ENCODE peak calls at places on chromosomes 12 and 14, in five cellular contexts. One of them, this sample, is unnamed.
A peak's percentile ranks its signal among the peaks of the same experiment; 100 is the strongest.

GRCh38 chr14:105492966-105493871 is 2.2 kb downstream of the TEDC1 start:
- DNase-seq in OCI-LY7: no peak
- DNase-seq in brain microvascular endothelial cell: no peak
- DNase-seq in IMR-90: no peak
- DNase-seq in epithelial cell of esophagus: no peak
- DNase-seq in this sample: no peak

GRCh38 chr14:24605435-24606190 is 3.9 kb downstream of the GZMH start:
- DNase-seq in epithelial cell of esophagus: peak; percentile 46
- DNase-seq in IMR-90: no peak
- DNase-seq in OCI-LY7: peak; percentile 54
- DNase-seq in brain microvascular endothelial cell: no peak
- DNase-seq in this sample: no peak

GRCh38 chr12:133083345-133083744 is 2.6 kb downstream of the ZNF140 start:
- DNase-seq in IMR-90: no peak
- DNase-seq in OCI-LY7: no peak
- DNase-seq in brain microvascular endothelial cell: no peak
- DNase-seq in epithelial cell of esophagus: no peak
- DNase-seq in this sample: no peak

GRCh38 chr12:94872671-94873367 is 130.7 kb downstream of the NDUFA12 start:
- DNase-seq in OCI-LY7: peak; percentile 34
- DNase-seq in brain microvascular endothelial cell: no peak
- DNase-seq in epithelial cell of esophagus: no peak
- DNase-seq in IMR-90: no peak
- DNase-seq in this sample: no peak

GRCh38 chr14:30332374-30332773 is 226.6 kb upstream of the G2E3 start:
- DNase-seq in brain microvascular endothelial cell: no peak
- DNase-seq in OCI-LY7: no peak
- DNase-seq in IMR-90: no peak
- DNase-seq in epithelial cell of esophagus: no peak
- DNase-seq in this sample: no peak

GRCh38 chr12:34605955-34606748 is 583.9 kb downstream of the ALG10 start:
- DNase-seq in brain microvascular endothelial cell: no peak
- DNase-seq in IMR-90: no peak
- DNase-seq in epithelial cell of esophagus: no peak
- DNase-seq in OCI-LY7: no peak
- DNase-seq in this sample: no peak

GRCh38 chr12:93603762-93604161 is 31.3 kb downstream of the SOCS2 start:
- DNase-seq in epithelial cell of esophagus: no peak
- DNase-seq in brain microvascular endothelial cell: no peak
- DNase-seq in OCI-LY7: no peak
- DNase-seq in IMR-90: no peak
- DNase-seq in this sample: no peak

GRCh38 chr12:76026643-76027063 is 4.9 kb downstream of the PHLDA1 start:
- DNase-seq in epithelial cell of esophagus: peak; percentile 50
- DNase-seq in brain microvascular endothelial cell: peak; percentile 35
- DNase-seq in OCI-LY7: no peak
- DNase-seq in IMR-90: peak; percentile 67
- DNase-seq in this sample: peak; percentile 73

GRCh38 chr14:50395448-50395847 is 1.2 kb downstream of the CDKL1 start:
- DNase-seq in brain microvascular endothelial cell: no peak
- DNase-seq in IMR-90: no peak
- DNase-seq in OCI-LY7: no peak
- DNase-seq in epithelial cell of esophagus: no peak
- DNase-seq in this sample: no peak

DNA sequence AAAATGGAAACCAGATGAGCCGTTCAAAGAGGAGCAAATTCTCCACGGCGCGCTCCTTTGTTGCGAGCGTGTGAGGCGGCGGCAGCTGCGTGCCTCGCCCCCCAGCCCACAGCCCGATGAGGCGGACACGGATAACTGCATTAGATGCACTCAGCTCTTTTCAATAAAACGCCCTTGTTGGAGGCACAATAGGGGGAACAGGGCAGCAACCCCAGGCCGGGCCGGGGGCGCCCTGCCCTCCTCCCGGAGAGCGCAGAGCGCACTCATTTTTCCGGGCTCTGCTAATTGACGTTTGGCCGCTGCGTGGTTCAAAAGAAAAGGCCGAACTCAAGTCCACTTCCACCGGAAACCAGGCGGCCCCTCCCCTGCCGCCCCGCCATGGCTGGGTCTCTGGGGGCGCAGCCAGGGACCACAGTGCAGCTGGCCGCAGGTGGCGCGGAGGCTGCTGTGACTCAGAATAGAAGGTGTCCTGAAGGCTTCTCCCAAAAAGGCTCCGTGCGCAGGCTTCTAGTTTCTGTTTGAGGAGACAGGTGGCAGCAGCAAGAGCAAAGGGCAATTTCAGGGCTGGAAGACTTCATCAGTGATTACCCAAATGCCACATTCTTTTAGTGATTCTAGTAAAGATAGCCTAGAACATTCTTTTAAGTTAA is 29.0 kb upstream of the SMOC1 start:
- DNase-seq in IMR-90: no peak
- DNase-seq in brain microvascular endothelial cell: no peak
- DNase-seq in OCI-LY7: no peak
- DNase-seq in epithelial cell of esophagus: no peak
- DNase-seq in this sample: peak; percentile 3
- H3K4me3 ChIP-seq in IMR-90: no peak overlapping the region
- H3K4me3 ChIP-seq in brain microvascular endothelial cell: peak overlapping the region; percentile 35
- H3K4me3 ChIP-seq in OCI-LY7: no peak overlapping the region
- H3K4me3 ChIP-seq in epithelial cell of esophagus: no peak overlapping the region
- H3K4me3 ChIP-seq in this sample: peak overlapping the region; percentile 27

DNA sequence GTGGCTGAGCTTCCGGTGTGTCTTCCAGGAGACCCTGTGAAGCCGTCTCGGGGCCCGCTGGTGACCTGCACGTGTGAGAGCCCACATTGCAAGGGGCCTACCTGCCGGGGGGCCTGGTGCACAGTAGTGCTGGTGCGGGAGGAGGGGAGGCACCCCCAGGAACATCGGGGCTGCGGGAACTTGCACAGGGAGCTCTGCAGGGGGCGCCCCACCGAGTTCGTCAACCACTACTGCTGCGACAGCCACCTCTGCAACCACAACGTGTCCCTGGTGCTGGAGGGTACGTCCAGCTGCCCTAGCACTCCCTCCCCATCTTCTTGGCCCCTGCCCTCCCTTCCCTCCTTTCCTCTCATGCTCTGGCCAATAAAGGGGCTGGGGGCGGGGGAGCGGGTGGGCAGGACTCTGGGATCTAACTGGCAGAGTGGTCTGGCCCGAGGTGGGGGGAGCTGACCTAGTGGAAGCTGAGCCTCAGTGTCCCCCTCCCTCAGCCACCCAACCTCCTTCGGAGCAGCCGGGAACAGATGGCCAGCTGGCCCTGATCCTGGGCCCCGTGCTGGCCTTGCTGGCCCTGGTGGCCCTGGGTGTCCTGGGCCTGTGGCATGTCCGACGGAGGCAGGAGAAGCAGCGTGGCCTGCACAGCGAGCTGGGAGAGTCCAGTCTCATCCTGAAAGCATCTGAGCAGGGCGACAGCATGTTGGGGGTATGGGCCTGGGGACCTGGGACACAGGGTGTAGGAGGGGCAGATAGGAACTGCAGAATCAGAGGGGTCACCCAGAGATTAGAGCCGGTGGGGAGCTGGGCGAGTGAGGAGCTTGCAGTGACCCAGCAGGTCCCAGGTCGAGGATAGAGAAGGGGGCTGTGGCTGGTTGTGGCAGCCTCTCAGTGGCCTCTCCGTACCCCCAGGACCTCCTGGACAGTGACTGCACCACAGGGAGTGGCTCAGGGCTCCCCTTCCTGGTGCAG is 6.0 kb downstream of the ACVRL1 start:
- DNase-seq in epithelial cell of esophagus: no peak
- DNase-seq in OCI-LY7: no peak
- DNase-seq in brain microvascular endothelial cell: no peak
- DNase-seq in IMR-90: no peak
- DNase-seq in this sample: no peak
- TF ChIP-seq CTCF in epithelial cell of esophagus: no peak
- TF ChIP-seq CTCF in OCI-LY7: peak; percentile 55
- TF ChIP-seq CTCF in brain microvascular endothelial cell: peak; percentile 31
- TF ChIP-seq CTCF in IMR-90: peak; percentile 4
- TF ChIP-seq CTCF in this sample: peak; percentile 4

GRCh38 chr12:1796515-1797010 is 23.8 kb upstream of the LRTM2 start:
- DNase-seq in IMR-90: no peak
- DNase-seq in epithelial cell of esophagus: peak; percentile 21
- DNase-seq in brain microvascular endothelial cell: no peak
- DNase-seq in OCI-LY7: peak; percentile 18
- DNase-seq in this sample: no peak
- H3K4me3 ChIP-seq in IMR-90: peak overlapping the region; percentile 37
- H3K4me3 ChIP-seq in epithelial cell of esophagus: peak overlapping the region; percentile 52
- H3K4me3 ChIP-seq in brain microvascular endothelial cell: peak overlapping the region; percentile 51
- H3K4me3 ChIP-seq in OCI-LY7: peak overlapping the region; percentile 66
- H3K4me3 ChIP-seq in this sample: peak overlapping the region; percentile 40

GRCh38 chr12:107126688-107127481 is 33.5 kb upstream of the CRY1 start:
- DNase-seq in brain microvascular endothelial cell: peak; percentile 28
- DNase-seq in epithelial cell of esophagus: peak; percentile 40
- DNase-seq in IMR-90: peak; percentile 24
- DNase-seq in OCI-LY7: no peak
- DNase-seq in this sample: peak; percentile 12
- TF ChIP-seq CTCF in brain microvascular endothelial cell: peak; percentile 68
- TF ChIP-seq CTCF in epithelial cell of esophagus: peak; percentile 65
- TF ChIP-seq CTCF in IMR-90: peak; percentile 46
- TF ChIP-seq CTCF in OCI-LY7: peak; percentile 55
- TF ChIP-seq CTCF in this sample: peak; percentile 54

DNA sequence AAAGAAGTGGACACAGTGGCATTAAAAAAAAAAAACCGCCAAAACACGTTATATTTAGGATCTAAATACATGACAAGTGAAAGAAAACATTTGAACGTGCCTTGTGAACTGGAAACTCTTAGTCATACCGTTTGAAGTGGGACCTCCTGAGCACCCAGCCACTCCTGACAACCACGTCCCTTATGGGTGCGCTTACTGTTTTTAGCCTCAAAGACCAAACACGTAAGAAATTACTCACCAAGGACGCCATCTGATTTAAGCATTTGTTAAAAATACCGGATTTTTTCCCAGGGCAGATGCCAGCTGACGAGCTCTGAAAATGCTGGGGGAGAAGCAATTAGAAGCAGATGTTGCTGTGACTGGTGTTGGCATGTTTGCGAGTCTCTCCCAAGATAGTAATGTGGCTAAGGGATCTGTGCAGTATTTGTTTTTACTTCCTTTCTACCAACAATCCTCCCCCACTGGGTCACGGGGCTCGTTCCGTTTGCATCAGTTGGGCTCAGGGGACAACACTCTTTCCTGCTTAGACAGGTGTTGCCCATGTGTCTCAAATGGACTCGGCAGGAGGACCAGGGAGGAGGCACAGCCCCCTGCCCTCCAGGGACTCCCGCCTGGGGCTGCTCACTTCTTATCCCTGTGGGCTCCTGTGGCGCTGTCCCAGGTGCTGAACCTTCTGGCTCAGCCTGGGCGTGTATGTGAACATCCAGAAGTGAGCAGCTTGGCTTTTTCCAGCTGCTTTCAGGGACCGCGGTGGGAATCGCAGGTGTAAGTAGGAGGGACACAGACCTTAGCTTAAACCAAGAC is 101.0 kb downstream of the BEGAIN start:
- DNase-seq in epithelial cell of esophagus: peak; percentile 66
- DNase-seq in IMR-90: peak; percentile 65
- DNase-seq in OCI-LY7: peak; percentile 56
- DNase-seq in brain microvascular endothelial cell: peak; percentile 74
- DNase-seq in this sample: peak; percentile 80
- H3K4me3 ChIP-seq in epithelial cell of esophagus: no peak overlapping the region
- H3K4me3 ChIP-seq in IMR-90: no peak overlapping the region
- H3K4me3 ChIP-seq in OCI-LY7: no peak overlapping the region
- H3K4me3 ChIP-seq in brain microvascular endothelial cell: no peak overlapping the region
- H3K4me3 ChIP-seq in this sample: no peak overlapping the region

GRCh38 chr14:40985584-40985983 is 621.1 kb upstream of the LRFN5 start:
- DNase-seq in brain microvascular endothelial cell: no peak
- DNase-seq in epithelial cell of esophagus: no peak
- DNase-seq in OCI-LY7: no peak
- DNase-seq in IMR-90: no peak
- DNase-seq in this sample: no peak

GRCh38 chr14:40987481-40987880 is 619.2 kb upstream of the LRFN5 start:
- DNase-seq in IMR-90: no peak
- DNase-seq in OCI-LY7: no peak
- DNase-seq in brain microvascular endothelial cell: no peak
- DNase-seq in epithelial cell of esophagus: no peak
- DNase-seq in this sample: no peak

GRCh38 chr14:40981247-40981646 is 625.4 kb upstream of the LRFN5 start:
- DNase-seq in IMR-90: no peak
- DNase-seq in epithelial cell of esophagus: peak; percentile 65
- DNase-seq in OCI-LY7: no peak
- DNase-seq in brain microvascular endothelial cell: no peak
- DNase-seq in this sample: no peak

GRCh38 chr14:40989260-40989659 is 617.4 kb upstream of the LRFN5 start:
- DNase-seq in brain microvascular endothelial cell: no peak
- DNase-seq in IMR-90: no peak
- DNase-seq in OCI-LY7: no peak
- DNase-seq in epithelial cell of esophagus: no peak
- DNase-seq in this sample: no peak

DNA sequence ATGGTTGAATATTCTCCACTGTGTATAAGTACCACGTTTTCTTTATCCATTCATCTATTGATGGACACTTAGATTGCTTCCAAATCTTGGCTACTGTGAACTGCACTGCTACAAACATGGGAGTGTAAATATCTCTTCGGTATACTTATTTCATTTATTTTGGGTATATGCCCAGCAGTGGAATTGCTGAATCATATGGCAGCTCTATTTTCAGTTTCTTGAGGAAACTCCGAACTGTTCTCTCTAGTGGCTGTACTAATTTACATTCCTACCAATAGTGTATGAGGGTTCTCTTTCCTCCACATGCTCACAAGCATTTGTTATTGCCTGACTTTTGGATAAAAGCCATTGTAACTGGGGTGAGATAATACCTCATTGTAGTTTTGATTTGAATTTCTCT is 623.1 kb upstream of the LRFN5 start:
- DNase-seq in OCI-LY7: no peak
- DNase-seq in epithelial cell of esophagus: no peak
- DNase-seq in brain microvascular endothelial cell: no peak
- DNase-seq in IMR-90: peak; percentile 0
- DNase-seq in this sample: peak; percentile 53
- TF ChIP-seq CTCF in OCI-LY7: no peak
- TF ChIP-seq CTCF in epithelial cell of esophagus: no peak
- TF ChIP-seq CTCF in brain microvascular endothelial cell: no peak
- TF ChIP-seq CTCF in IMR-90: no peak
- TF ChIP-seq CTCF in this sample: no peak